ENCODE peak calls at places on chromosome 11, in ten cellular contexts. One of them, this sample, is unnamed.
A peak's percentile ranks its signal among the peaks of the same experiment; 100 is the strongest.

GRCh38 chr11:133052537-133052936 is 479.8 kb downstream of the OPCML start:
- DNase-seq in thoracic aorta: no peak
- DNase-seq in lower leg skin: no peak
- DNase-seq in colonic mucosa: no peak
- DNase-seq in lung: no peak
- DNase-seq in MM.1S: no peak
- DNase-seq in GM12865: no peak
- DNase-seq in GM20000: no peak
- DNase-seq in ovary: no peak
- DNase-seq in upper lobe of right lung: no peak
- DNase-seq in this sample: no peak

GRCh38 chr11:2813141-2813908 is 72.2 kb downstream of the CDKN1C start:
- DNase-seq in thoracic aorta: no peak
- DNase-seq in lower leg skin: no peak
- DNase-seq in colonic mucosa: no peak
- DNase-seq in lung: no peak
- DNase-seq in MM.1S: no peak
- DNase-seq in GM12865: no peak
- DNase-seq in GM20000: no peak
- DNase-seq in ovary: no peak
- DNase-seq in upper lobe of right lung: peak; percentile 52
- DNase-seq in this sample: no peak

GRCh38 chr11:23181022-23181807 is 320.9 kb upstream of the CCDC179 start:
- DNase-seq in thoracic aorta: no peak
- DNase-seq in lower leg skin: no peak
- DNase-seq in colonic mucosa: no peak
- DNase-seq in lung: no peak
- DNase-seq in MM.1S: no peak
- DNase-seq in GM12865: no peak
- DNase-seq in GM20000: no peak
- DNase-seq in ovary: no peak
- DNase-seq in upper lobe of right lung: no peak
- DNase-seq in this sample: no peak

GRCh38 chr11:898160-898517 is 12.5 kb downstream of the CHID1 start:
- DNase-seq in thoracic aorta: no peak
- DNase-seq in lower leg skin: no peak
- DNase-seq in colonic mucosa: no peak
- DNase-seq in lung: no peak
- DNase-seq in MM.1S: no peak
- DNase-seq in GM12865: no peak
- DNase-seq in GM20000: no peak
- DNase-seq in ovary: no peak
- DNase-seq in upper lobe of right lung: no peak
- DNase-seq in this sample: no peak

GRCh38 chr11:117189191-117189940 is 9.8 kb upstream of the TAGLN start:
- DNase-seq in thoracic aorta: no peak
- DNase-seq in lower leg skin: peak; percentile 82
- DNase-seq in colonic mucosa: peak; percentile 33
- DNase-seq in lung: no peak
- DNase-seq in MM.1S: no peak
- DNase-seq in GM12865: peak; percentile 79
- DNase-seq in GM20000: peak; percentile 66
- DNase-seq in ovary: peak; percentile 31
- DNase-seq in upper lobe of right lung: peak; percentile 76
- DNase-seq in this sample: peak; percentile 70

GRCh38 chr11:69899957-69900821 is 81.0 kb upstream of the FGF3 start:
- DNase-seq in thoracic aorta: no peak
- DNase-seq in lower leg skin: no peak
- DNase-seq in colonic mucosa: no peak
- DNase-seq in lung: no peak
- DNase-seq in MM.1S: no peak
- DNase-seq in GM12865: no peak
- DNase-seq in GM20000: no peak
- DNase-seq in ovary: no peak
- DNase-seq in upper lobe of right lung: no peak
- DNase-seq in this sample: peak; percentile 60

GRCh38 chr11:20002312-20003216 is 157.7 kb downstream of the DBX1 start:
- DNase-seq in thoracic aorta: no peak
- DNase-seq in lower leg skin: no peak
- DNase-seq in colonic mucosa: no peak
- DNase-seq in lung: no peak
- DNase-seq in MM.1S: no peak
- DNase-seq in GM12865: no peak
- DNase-seq in GM20000: no peak
- DNase-seq in ovary: no peak
- DNase-seq in upper lobe of right lung: no peak
- DNase-seq in this sample: no peak

GRCh38 chr11:73345481-73346147 is 30.6 kb upstream of the RELT start:
- DNase-seq in thoracic aorta: no peak
- DNase-seq in lower leg skin: no peak
- DNase-seq in colonic mucosa: no peak
- DNase-seq in lung: no peak
- DNase-seq in MM.1S: no peak
- DNase-seq in GM12865: no peak
- DNase-seq in GM20000: no peak
- DNase-seq in ovary: no peak
- DNase-seq in upper lobe of right lung: no peak
- DNase-seq in this sample: no peak

GRCh38 chr11:78789365-78789764 is 214.7 kb upstream of the NARS2 start:
- DNase-seq in thoracic aorta: no peak
- DNase-seq in lower leg skin: no peak
- DNase-seq in colonic mucosa: peak; percentile 39
- DNase-seq in lung: no peak
- DNase-seq in MM.1S: no peak
- DNase-seq in GM12865: no peak
- DNase-seq in GM20000: no peak
- DNase-seq in ovary: no peak
- DNase-seq in upper lobe of right lung: no peak
- DNase-seq in this sample: no peak

GRCh38 chr11:73363147-73363546 is 13.1 kb upstream of the RELT start:
- DNase-seq in thoracic aorta: no peak
- DNase-seq in lower leg skin: no peak
- DNase-seq in colonic mucosa: no peak
- DNase-seq in lung: no peak
- DNase-seq in MM.1S: no peak
- DNase-seq in GM12865: no peak
- DNase-seq in GM20000: no peak
- DNase-seq in ovary: no peak
- DNase-seq in upper lobe of right lung: no peak
- DNase-seq in this sample: no peak

GRCh38 chr11:45142241-45142885 is 4.1 kb upstream of the PRDM11 start:
- DNase-seq in thoracic aorta: no peak
- DNase-seq in lower leg skin: peak; percentile 50
- DNase-seq in colonic mucosa: peak; percentile 15
- DNase-seq in lung: no peak
- DNase-seq in MM.1S: no peak
- DNase-seq in GM12865: no peak
- DNase-seq in GM20000: no peak
- DNase-seq in ovary: no peak
- DNase-seq in upper lobe of right lung: peak; percentile 8
- DNase-seq in this sample: no peak

GRCh38 chr11:84889556-84889955 is 737.6 kb downstream of the DLG2 start:
- DNase-seq in thoracic aorta: no peak
- DNase-seq in lower leg skin: no peak
- DNase-seq in colonic mucosa: no peak
- DNase-seq in lung: no peak
- DNase-seq in MM.1S: no peak
- DNase-seq in GM12865: no peak
- DNase-seq in GM20000: no peak
- DNase-seq in ovary: no peak
- DNase-seq in upper lobe of right lung: no peak
- DNase-seq in this sample: no peak

GRCh38 chr11:61815790-61816735 is 740 bp downstream of the FADS1 start:
- DNase-seq in thoracic aorta: peak; percentile 45
- DNase-seq in lower leg skin: peak; percentile 92
- DNase-seq in colonic mucosa: peak; percentile 61
- DNase-seq in lung: peak; percentile 70
- DNase-seq in MM.1S: peak; percentile 64
- DNase-seq in GM12865: peak; percentile 75
- DNase-seq in GM20000: peak; percentile 72
- DNase-seq in ovary: peak; percentile 81
- DNase-seq in upper lobe of right lung: peak; percentile 84
- DNase-seq in this sample: peak; percentile 95

GRCh38 chr11:116703421-116703820 is 69.4 kb downstream of the BUD13 start:
- DNase-seq in thoracic aorta: no peak
- DNase-seq in lower leg skin: no peak
- DNase-seq in colonic mucosa: no peak
- DNase-seq in lung: no peak
- DNase-seq in MM.1S: no peak
- DNase-seq in GM12865: no peak
- DNase-seq in GM20000: no peak
- DNase-seq in ovary: no peak
- DNase-seq in upper lobe of right lung: peak; percentile 57
- DNase-seq in this sample: no peak

GRCh38 chr11:64265176-64266160 is 14.1 kb downstream of the PLCB3 start:
- DNase-seq in thoracic aorta: no peak
- DNase-seq in lower leg skin: no peak
- DNase-seq in colonic mucosa: no peak
- DNase-seq in lung: no peak
- DNase-seq in MM.1S: no peak
- DNase-seq in GM12865: no peak
- DNase-seq in GM20000: no peak
- DNase-seq in ovary: peak; percentile 50
- DNase-seq in upper lobe of right lung: no peak
- DNase-seq in this sample: no peak

GRCh38 chr11:45089251-45089650 is 57.2 kb upstream of the PRDM11 start:
- DNase-seq in thoracic aorta: peak; percentile 64
- DNase-seq in lower leg skin: peak; percentile 95
- DNase-seq in colonic mucosa: peak; percentile 52
- DNase-seq in lung: peak; percentile 71
- DNase-seq in MM.1S: no peak
- DNase-seq in GM12865: no peak
- DNase-seq in GM20000: no peak
- DNase-seq in ovary: peak; percentile 50
- DNase-seq in upper lobe of right lung: no peak
- DNase-seq in this sample: no peak

GRCh38 chr11:77208535-77208934 is 80.5 kb downstream of the MYO7A start:
- DNase-seq in thoracic aorta: no peak
- DNase-seq in lower leg skin: peak; percentile 61
- DNase-seq in colonic mucosa: no peak
- DNase-seq in lung: no peak
- DNase-seq in MM.1S: no peak
- DNase-seq in GM12865: no peak
- DNase-seq in GM20000: no peak
- DNase-seq in ovary: no peak
- DNase-seq in upper lobe of right lung: peak; percentile 39
- DNase-seq in this sample: no peak

GRCh38 chr11:134098566-134099184 is 29.8 kb downstream of the JAM3 start:
- DNase-seq in thoracic aorta: no peak
- DNase-seq in lower leg skin: no peak
- DNase-seq in colonic mucosa: no peak
- DNase-seq in lung: no peak
- DNase-seq in MM.1S: no peak
- DNase-seq in GM12865: peak; percentile 34
- DNase-seq in GM20000: no peak
- DNase-seq in ovary: no peak
- DNase-seq in upper lobe of right lung: no peak
- DNase-seq in this sample: no peak
- TF ChIP-seq CTCF in thoracic aorta: no peak
- TF ChIP-seq CTCF in lower leg skin: no peak
- TF ChIP-seq CTCF in colonic mucosa: peak; percentile 19
- TF ChIP-seq CTCF in lung: no peak
- TF ChIP-seq CTCF in MM.1S: no peak
- TF ChIP-seq CTCF in GM12865: peak; percentile 29
- TF ChIP-seq CTCF in GM20000: no peak
- TF ChIP-seq CTCF in ovary: no peak
- TF ChIP-seq CTCF in upper lobe of right lung: no peak
- TF ChIP-seq CTCF in this sample: peak; percentile 54

GRCh38 chr11:110856993-110857812 is 145.0 kb upstream of the ARHGAP20 start:
- DNase-seq in thoracic aorta: no peak
- DNase-seq in lower leg skin: no peak
- DNase-seq in colonic mucosa: no peak
- DNase-seq in lung: no peak
- DNase-seq in MM.1S: no peak
- DNase-seq in GM12865: peak; percentile 50
- DNase-seq in GM20000: no peak
- DNase-seq in ovary: no peak
- DNase-seq in upper lobe of right lung: no peak
- DNase-seq in this sample: no peak
- TF ChIP-seq CTCF in thoracic aorta: no peak
- TF ChIP-seq CTCF in lower leg skin: no peak
- TF ChIP-seq CTCF in colonic mucosa: no peak
- TF ChIP-seq CTCF in lung: no peak
- TF ChIP-seq CTCF in MM.1S: no peak
- TF ChIP-seq CTCF in GM12865: no peak
- TF ChIP-seq CTCF in GM20000: no peak
- TF ChIP-seq CTCF in ovary: no peak
- TF ChIP-seq CTCF in upper lobe of right lung: no peak
- TF ChIP-seq CTCF in this sample: no peak

DNA sequence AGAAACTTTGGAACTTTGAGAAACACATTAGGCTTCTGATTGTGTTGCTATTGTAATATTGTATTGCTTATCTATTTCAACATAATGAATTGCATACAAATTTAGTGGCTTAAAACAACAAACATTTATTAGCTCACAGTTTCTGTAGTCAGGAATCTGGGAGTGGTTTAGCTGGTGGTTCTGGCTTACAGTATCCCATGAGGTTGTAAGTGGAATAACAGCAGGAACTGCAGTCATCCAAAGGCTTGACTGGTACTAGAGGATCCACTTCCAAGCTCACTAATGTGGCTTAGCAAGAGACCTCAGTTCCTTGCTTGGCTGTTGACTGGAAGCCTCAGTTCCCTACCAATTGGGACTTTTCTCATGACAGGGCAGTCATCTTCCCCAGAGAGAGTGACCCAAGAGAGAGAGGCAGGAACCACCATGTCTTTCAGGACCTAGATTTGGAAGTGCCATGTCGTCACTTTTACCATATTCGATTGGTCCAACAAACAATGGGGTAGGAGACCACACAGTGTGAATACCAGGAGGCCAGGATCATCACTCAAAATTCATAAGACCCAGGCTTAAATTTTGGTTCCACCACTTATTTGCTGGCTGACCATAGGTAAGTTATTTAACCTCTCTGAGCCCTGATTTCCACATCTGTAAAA is 27.1 kb upstream of the RASSF10 start:
- DNase-seq in thoracic aorta: no peak
- DNase-seq in lower leg skin: no peak
- DNase-seq in colonic mucosa: no peak
- DNase-seq in lung: no peak
- DNase-seq in MM.1S: no peak
- DNase-seq in GM12865: no peak
- DNase-seq in GM20000: no peak
- DNase-seq in ovary: no peak
- DNase-seq in upper lobe of right lung: no peak
- DNase-seq in this sample: no peak
- TF ChIP-seq CTCF in thoracic aorta: no peak
- TF ChIP-seq CTCF in lower leg skin: no peak
- TF ChIP-seq CTCF in colonic mucosa: no peak
- TF ChIP-seq CTCF in lung: no peak
- TF ChIP-seq CTCF in MM.1S: no peak
- TF ChIP-seq CTCF in GM12865: no peak
- TF ChIP-seq CTCF in GM20000: no peak
- TF ChIP-seq CTCF in ovary: no peak
- TF ChIP-seq CTCF in upper lobe of right lung: no peak
- TF ChIP-seq CTCF in this sample: no peak

DNA sequence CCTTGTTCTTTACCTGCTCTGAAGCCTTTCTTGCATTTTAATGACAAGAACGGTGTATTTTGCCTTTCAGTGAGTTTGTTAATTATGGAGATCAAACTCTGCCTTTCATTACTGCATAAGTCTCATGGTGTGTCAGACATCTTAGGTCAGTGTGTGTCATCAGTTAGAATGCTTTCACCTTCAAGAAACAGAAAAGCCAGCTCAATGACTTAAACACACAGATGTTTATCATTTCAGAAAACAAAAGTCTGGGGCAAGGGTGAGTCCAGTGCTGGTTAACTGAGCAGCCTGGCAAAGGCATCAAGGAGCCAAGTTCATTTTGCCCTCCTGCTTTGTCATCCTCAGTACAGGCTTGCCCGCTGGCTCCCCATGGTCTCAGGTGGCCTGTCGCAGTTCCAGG is 54.5 kb downstream of the PACS1 start:
- DNase-seq in thoracic aorta: no peak
- DNase-seq in lower leg skin: no peak
- DNase-seq in colonic mucosa: no peak
- DNase-seq in lung: no peak
- DNase-seq in MM.1S: no peak
- DNase-seq in GM12865: no peak
- DNase-seq in GM20000: no peak
- DNase-seq in ovary: no peak
- DNase-seq in upper lobe of right lung: no peak
- DNase-seq in this sample: no peak
- TF ChIP-seq CTCF in thoracic aorta: no peak
- TF ChIP-seq CTCF in lower leg skin: no peak
- TF ChIP-seq CTCF in colonic mucosa: no peak
- TF ChIP-seq CTCF in lung: no peak
- TF ChIP-seq CTCF in MM.1S: no peak
- TF ChIP-seq CTCF in GM12865: no peak
- TF ChIP-seq CTCF in GM20000: no peak
- TF ChIP-seq CTCF in ovary: no peak
- TF ChIP-seq CTCF in upper lobe of right lung: no peak
- TF ChIP-seq CTCF in this sample: no peak

This sample was measured in chondrocyte.